ENCODE peak calls at places on chromosomes 5 and 9, in ten cellular contexts. B is neural crest cell; W is glutamatergic neuron; N is aorta; F is activated naive CD8-positive, alpha-beta T cell treated with anti-CD3 and anti-CD28 coated beads, Interleukin-2, amount 50 U/mL, for 24 hours; U is HuH-7; E is stimulated activated naive B cell treated with anti-CD40 and anti-IgM and Interleukin-4, amounts not matched to agents 10 μg/mL and 1 μg/mL and 100 μg/mL, for 72 hours; P is fibroblast of pulmonary artery; G is Calu3; O is stimulated activated CD8-positive, alpha-beta memory T cell treated with anti-CD3 and anti-CD28 coated beads, Interleukin-15, amount 100 ng/mL, for 24 hours. I is an unnamed sample.
A peak's percentile ranks its signal among the peaks of the same experiment; 100 is the strongest.

GRCh38 chr9:3807601-3808000 is 281.8 kb upstream of the RFX3 start:
- DNase-seq in N (no peak), O (no peak), U (no peak), F (no peak), P (peak; percentile 18), B (no peak), W (no peak), G (no peak), E (no peak), I (no peak)

GRCh38 chr5:156394642-156395393 is 67.9 kb downstream of the SGCD start:
- DNase-seq in N (no peak), P (peak; percentile 68), G (no peak), O (no peak), U (no peak), F (no peak), B (no peak), W (no peak), E (no peak), I (no peak)

GRCh38 chr9:131727795-131728545 is 11.9 kb downstream of the RAPGEF1 start:
- DNase-seq in U (no peak), G (no peak), B (no peak), W (no peak), E (no peak), N (no peak), O (no peak), P (no peak), F (no peak), I (no peak)

GRCh38 chr9:115764649-115765048 is 388.9 kb upstream of the PAPPA start:
- DNase-seq in E (no peak), O (no peak), N (no peak), B (no peak), G (no peak), W (no peak), P (peak; percentile 18), U (no peak), F (no peak), I (no peak)

GRCh38 chr5:1515921-1516571 is 7.7 kb downstream of the LPCAT1 start:
- DNase-seq in N (peak; percentile 32), O (no peak), F (peak; percentile 6), U (no peak), P (no peak), E (no peak), G (peak; percentile 34), B (no peak), W (peak; percentile 13), I (no peak)

GRCh38 chr5:93601433-93602175 is 18.6 kb downstream of the NR2F1 start:
- DNase-seq in U (no peak), O (no peak), E (no peak), P (no peak), B (no peak), N (no peak), F (no peak), G (no peak), W (peak; percentile 39), I (no peak)

GRCh38 chr5:143479394-143479793 is 75.9 kb upstream of the NR3C1 start:
- DNase-seq in W (no peak), F (no peak), N (no peak), P (no peak), E (no peak), B (no peak), U (no peak), G (no peak), O (no peak), I (no peak)

GRCh38 chr5:55427157-55427556 is 107.6 kb downstream of the PLPP1 start:
- DNase-seq in N (peak; percentile 61), G (no peak), P (peak; percentile 70), B (no peak), W (no peak), F (no peak), U (no peak), E (no peak), O (no peak), I (no peak)

GRCh38 chr9:100011062-100011681 is 87.6 kb downstream of the ERP44 start:
- DNase-seq in N (no peak), P (peak; percentile 76), E (no peak), U (peak; percentile 20), G (peak; percentile 13), B (peak; percentile 36), F (peak; percentile 33), O (no peak), W (no peak), I (no peak)

GRCh38 chr9:133943781-133944745 is 48.1 kb downstream of the VAV2 start:
- DNase-seq in B (no peak), N (peak; percentile 44), W (no peak), G (no peak), F (no peak), U (no peak), O (no peak), E (no peak), P (no peak), I (no peak)

GRCh38 chr5:100904259-100904822 is 1.3 kb upstream of the ST8SIA4 start:
- DNase-seq in O (no peak), G (no peak), W (no peak), N (peak; percentile 52), U (no peak), F (peak; percentile 55), B (no peak), P (no peak), E (peak; percentile 65), I (no peak)

GRCh38 chr5:92401492-92401891 is 1018.4 kb upstream of the ARRDC3 start:
- DNase-seq in E (no peak), N (no peak), G (no peak), U (no peak), O (no peak), B (no peak), P (peak; percentile 63), F (no peak), W (no peak), I (no peak)

GRCh38 chr9:93667627-93668026 is 91.2 kb downstream of the PHF2 start:
- DNase-seq in G (no peak), F (no peak), W (peak; percentile 13), E (no peak), P (no peak), B (no peak), N (peak; percentile 9), O (no peak), U (no peak), I (no peak)

GRCh38 chr5:39185761-39186160 is 33.6 kb downstream of the FYB1 start:
- DNase-seq in O (no peak), U (no peak), P (no peak), W (no peak), G (no peak), E (no peak), B (no peak), N (no peak), F (no peak), I (no peak)

GRCh38 chr5:150438873-150439546 is 10.5 kb downstream of the RPS14 start:
- DNase-seq in B (peak; percentile 39), O (no peak), P (peak; percentile 43), G (peak; percentile 55), F (no peak), E (no peak), W (peak; percentile 58), U (peak; percentile 65), N (no peak), I (no peak)

GRCh38 chr5:173567548-173567947 is 48.9 kb downstream of the BOD1 start:
- DNase-seq in U (no peak), F (no peak), E (no peak), P (no peak), G (no peak), B (no peak), O (no peak), W (no peak), N (no peak), I (no peak)

GRCh38 chr5:95684361-95684760 is 1.6 kb upstream of the SPATA9 start:
- DNase-seq in B (no peak), E (no peak), P (no peak), G (no peak), O (no peak), U (no peak), W (no peak), N (no peak), F (no peak), I (no peak)

GRCh38 chr5:174533771-174534221 is 190.6 kb upstream of the MSX2 start:
- DNase-seq in O (no peak), P (peak; percentile 70), G (peak; percentile 60), E (no peak), B (no peak), F (no peak), W (no peak), N (no peak), U (no peak), I (no peak)

GRCh38 chr5:65199988-65200668 is 281.6 kb downstream of the ADAMTS6 start:
- DNase-seq in F (no peak), U (no peak), B (no peak), N (no peak), G (no peak), O (no peak), P (peak; percentile 76), W (no peak), E (no peak), I (no peak)

GRCh38 chr5:143217065-143217803 is 186.3 kb downstream of the NR3C1 start:
- DNase-seq in G (peak; percentile 29), W (no peak), E (no peak), O (no peak), N (no peak), B (no peak), F (no peak), U (no peak), P (peak; percentile 74), I (no peak)

GRCh38 chr9:93903886-93904648 is 51.1 kb downstream of the BARX1 start:
- DNase-seq in U (no peak), E (no peak), P (no peak), F (no peak), B (no peak), O (no peak), W (no peak), G (no peak), N (no peak), I (no peak)

GRCh38 chr9:70362952-70363351 is 51.5 kb downstream of the KLF9 start:
- DNase-seq in P (peak; percentile 25), O (no peak), F (no peak), G (no peak), B (no peak), N (no peak), U (no peak), W (no peak), E (no peak), I (no peak)

GRCh38 chr9:137439158-137439714 is 1.9 kb downstream of the ENTPD8 start:
- DNase-seq in G (no peak), N (peak; percentile 36), O (no peak), U (no peak), F (no peak), B (no peak), W (peak; percentile 18), E (no peak), P (no peak), I (no peak)

GRCh38 chr5:65837139-65837538 is 89.2 kb upstream of the ERBIN start:
- DNase-seq in U (no peak), O (no peak), E (no peak), G (no peak), F (no peak), N (no peak), P (peak; percentile 42), B (no peak), W (no peak), I (no peak)

GRCh38 chr5:154866841-154867240 is 8.4 kb downstream of the CNOT8 start:
- DNase-seq in B (no peak), N (no peak), O (no peak), P (no peak), F (no peak), G (no peak), W (no peak), U (no peak), E (no peak), I (no peak)